ENCODE peak calls at places on chromosome 22, in seven cellular contexts. A is activated naive CD8-positive, alpha-beta T cell treated with anti-CD3 and anti-CD28 coated beads, Interleukin-2, amount 50 U/mL, for 24 hours; L is renal cortical epithelial cell; R is choroid plexus epithelial cell; W is glutamatergic neuron; H is bronchial epithelial cell; Y is stimulated activated CD4-positive, alpha-beta T cell treated with anti-CD3 and anti-CD28 coated beads, TNF-alpha, amount 100 ng/mL, for 48 hours. Q is an unnamed sample.

GRCh38 chr22:27381960-27382742 is 419.4 kb downstream of the MN1 start:
- DNase-seq in L (no peak), R (no peak), A (no peak), H (no peak), W (no peak), Y (no peak), Q (no peak)

GRCh38 chr22:36097880-36098279 is 62.7 kb downstream of the APOL3 start:
- DNase-seq in R (no peak), Y (no peak), L (peak; percentile 8), W (no peak), H (peak; percentile 38), A (no peak), Q (no peak)

GRCh38 chr22:41885116-41885515 is 29.8 kb downstream of the SHISA8 start:
- DNase-seq in L (peak; percentile 47), W (no peak), Y (no peak), A (no peak), R (no peak), H (no peak), Q (peak; percentile 64)

GRCh38 chr22:45268167-45268957 is 16.4 kb upstream of the UPK3A start:
- DNase-seq in R (no peak), A (no peak), H (no peak), Y (no peak), W (peak; percentile 88), L (no peak), Q (no peak)

GRCh38 chr22:32622004-32622761 is 147.6 kb downstream of the FBXO7 start:
- DNase-seq in Y (no peak), R (peak; percentile 92), W (no peak), A (no peak), L (peak; percentile 69), H (no peak), Q (peak; percentile 52)

GRCh38 chr22:45583504-45583903 is 80.8 kb downstream of the FBLN1 start:
- DNase-seq in L (no peak), A (no peak), R (no peak), H (no peak), W (no peak), Y (no peak), Q (peak; percentile 34)

GRCh38 chr22:35870517-35871275 is 153.0 kb downstream of the APOL5 start:
- DNase-seq in Y (no peak), L (no peak), R (no peak), W (no peak), A (no peak), H (no peak), Q (no peak)

GRCh38 chr22:19666663-19667593 is 47.4 kb upstream of the SEPTIN5 start:
- DNase-seq in L (no peak), W (no peak), A (no peak), H (no peak), Y (no peak), R (peak; percentile 77), Q (no peak)

GRCh38 chr22:44884968-44885805 is 124.6 kb downstream of the PHF21B start:
- DNase-seq in H (no peak), W (peak; percentile 11), R (no peak), L (no peak), Y (no peak), A (no peak), Q (peak; percentile 53)

GRCh38 chr22:37107779-37108621 is 1.5 kb downstream of the TMPRSS6 start:
- DNase-seq in A (no peak), W (no peak), R (no peak), H (no peak), L (no peak), Y (no peak), Q (no peak)

GRCh38 chr22:42892571-42893316 is 35.7 kb upstream of the ARFGAP3 start:
- DNase-seq in L (no peak), Y (no peak), H (no peak), A (no peak), W (no peak), R (no peak), Q (no peak)

GRCh38 chr22:25777870-25778269 is 35.9 kb downstream of the MYO18B start:
- DNase-seq in A (no peak), L (peak; percentile 36), R (peak; percentile 76), Y (no peak), H (peak; percentile 46), W (no peak), Q (peak; percentile 55)

GRCh38 chr22:25148149-25148691 is 51.4 kb upstream of the CRYBB3 start:
- DNase-seq in Y (no peak), L (peak; percentile 26), A (no peak), R (no peak), W (no peak), H (no peak), Q (peak; percentile 34)

GRCh38 chr22:36197601-36198146 is 3.9 kb downstream of the APOL4 start:
- DNase-seq in R (no peak), L (peak; percentile 26), W (peak; percentile 51), H (no peak), A (peak; percentile 29), Y (no peak), Q (no peak)